ENCODE peak calls at places on chromosomes 3 and 15, in nine cellular contexts. P, H, Q, A, N, V, I, K and G are unnamed samples.
A peak's percentile ranks its signal among the peaks of the same experiment; 100 is the strongest.

GRCh38 chr3:12049675-12050074 is 45.5 kb downstream of the SYN2 start:
- DNase-seq in P (no peak), H (peak; percentile 45), Q (no peak), A (peak; percentile 10), N (no peak), V (no peak), I (peak; percentile 49), K (peak; percentile 7), G (no peak)

GRCh38 chr3:13459605-13460340 is 20.3 kb upstream of the HDAC11 start:
- DNase-seq in P (peak; percentile 55), H (no peak), Q (no peak), A (no peak), N (no peak), V (no peak), I (no peak), K (no peak), G (no peak)

GRCh38 chr15:70636540-70637165 is 126.7 kb downstream of the UACA start:
- DNase-seq in P (no peak), H (peak; percentile 33), Q (no peak), A (peak; percentile 28), N (peak; percentile 20), V (no peak), I (peak; percentile 52), K (peak; percentile 27), G (no peak)

GRCh38 chr3:65875395-65876027 is 163.2 kb downstream of the MAGI1 start:
- DNase-seq in P (no peak), H (no peak), Q (peak; percentile 29), A (no peak), N (peak; percentile 36), V (no peak), I (no peak), K (no peak), G (no peak)

GRCh38 chr15:58066042-58066867 is 744 bp upstream of the ALDH1A2 start:
- DNase-seq in P (peak; percentile 87), H (peak; percentile 62), Q (no peak), A (peak; percentile 66), N (peak; percentile 1), V (peak; percentile 24), I (peak; percentile 81), K (peak; percentile 27), G (no peak)

GRCh38 chr15:54620916-54621315 is 575.8 kb downstream of the RSL24D1 start:
- DNase-seq in P (no peak), H (no peak), Q (no peak), A (no peak), N (no peak), V (no peak), I (no peak), K (no peak), G (no peak)

GRCh38 chr15:98826658-98827057 is 178.3 kb downstream of the IGF1R start:
- DNase-seq in P (no peak), H (no peak), Q (no peak), A (no peak), N (no peak), V (no peak), I (no peak), K (no peak), G (no peak)

GRCh38 chr15:70483513-70483912 is 279.8 kb downstream of the UACA start:
- DNase-seq in P (no peak), H (no peak), Q (no peak), A (no peak), N (no peak), V (no peak), I (no peak), K (no peak), G (no peak)

GRCh38 chr3:195758721-195759353 is 38.1 kb downstream of the MUC20 start:
- DNase-seq in P (peak; percentile 16), H (no peak), Q (no peak), A (no peak), N (no peak), V (no peak), I (no peak), K (no peak), G (no peak)

GRCh38 chr15:55937040-55937439 is 56.4 kb downstream of the NEDD4 start:
- DNase-seq in P (no peak), H (no peak), Q (no peak), A (peak; percentile 94), N (no peak), V (no peak), I (no peak), K (no peak), G (no peak)

DNA sequence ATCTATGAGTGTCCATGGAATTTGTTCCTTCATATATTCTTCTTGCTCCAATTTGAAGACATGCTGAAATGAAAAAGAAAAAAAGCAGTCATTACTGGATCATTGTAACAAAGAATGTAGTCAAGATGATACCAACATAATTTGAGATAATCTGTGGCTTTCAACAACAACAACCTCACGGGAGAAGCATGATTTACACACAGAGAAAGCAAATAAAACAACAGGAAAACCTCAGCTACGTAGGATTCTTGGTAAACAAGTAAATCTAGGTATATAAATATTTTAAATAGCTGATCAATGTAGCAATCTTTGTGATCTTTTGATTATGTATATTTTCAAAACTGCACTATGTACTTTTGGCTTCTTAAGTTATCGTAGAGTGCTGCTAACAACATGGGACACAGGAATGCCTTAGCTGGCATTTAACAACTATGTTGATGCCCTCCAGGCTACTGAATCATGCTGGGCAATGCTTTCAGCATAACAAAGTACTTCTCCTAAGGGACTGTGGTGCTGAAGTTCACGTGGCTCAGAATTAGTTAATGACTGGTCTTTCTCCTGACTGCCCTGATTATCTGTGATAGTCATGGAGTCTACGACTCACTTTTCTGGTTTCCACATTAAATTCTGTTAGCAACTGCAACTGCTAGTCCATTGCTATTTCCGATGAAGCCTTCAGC is 96.5 kb upstream of the MYO5C start:
- DNase-seq in P (no peak), H (peak; percentile 87), Q (no peak), A (no peak), N (no peak), V (no peak), I (peak; percentile 91), K (no peak), G (no peak)
- H3K4me1 ChIP-seq in P (no peaks in the 10 kb centered on the region), H (peaks cover 14% of the 10 kb centered on the region), Q (no peaks in the 10 kb centered on the region), A (no peaks in the 10 kb centered on the region), N (no peaks in the 10 kb centered on the region), V (no peaks in the 10 kb centered on the region), I (peaks cover 45% of the 10 kb centered on the region), K (no peaks in the 10 kb centered on the region), G (no peaks in the 10 kb centered on the region)

GRCh38 chr15:60428935-60429334 is 31.1 kb upstream of the ANXA2 start:
- DNase-seq in P (no peak), H (no peak), Q (no peak), A (no peak), N (no peak), V (no peak), I (no peak), K (no peak), G (no peak)

GRCh38 chr15:60424006-60424405 is 26.2 kb upstream of the ANXA2 start:
- DNase-seq in P (no peak), H (no peak), Q (no peak), A (no peak), N (no peak), V (no peak), I (no peak), K (no peak), G (no peak)

GRCh38 chr15:60423540-60423939 is 25.8 kb upstream of the ANXA2 start:
- DNase-seq in P (no peak), H (peak; percentile 96), Q (no peak), A (peak; percentile 64), N (peak; percentile 44), V (peak; percentile 57), I (peak; percentile 77), K (peak; percentile 74), G (no peak)

GRCh38 chr15:60421544-60421943 is 23.8 kb upstream of the ANXA2 start:
- DNase-seq in P (no peak), H (peak; percentile 76), Q (no peak), A (peak; percentile 77), N (no peak), V (no peak), I (no peak), K (peak; percentile 62), G (no peak)

GRCh38 chr15:60426870-60427528 is 29.2 kb upstream of the ANXA2 start:
- DNase-seq in P (no peak), H (peak; percentile 91), Q (no peak), A (peak; percentile 26), N (no peak), V (no peak), I (no peak), K (peak; percentile 70), G (no peak)
- H3K27ac ChIP-seq in P (peak overlapping the region; percentile 26), H (peak overlapping the region; percentile 71), Q (peak overlapping the region; percentile 44), A (no peak overlapping the region), N (no peak overlapping the region), V (peak overlapping the region; percentile 39), I (no peak overlapping the region), K (peak overlapping the region; percentile 20), G (peak overlapping the region; percentile 65)

DNA sequence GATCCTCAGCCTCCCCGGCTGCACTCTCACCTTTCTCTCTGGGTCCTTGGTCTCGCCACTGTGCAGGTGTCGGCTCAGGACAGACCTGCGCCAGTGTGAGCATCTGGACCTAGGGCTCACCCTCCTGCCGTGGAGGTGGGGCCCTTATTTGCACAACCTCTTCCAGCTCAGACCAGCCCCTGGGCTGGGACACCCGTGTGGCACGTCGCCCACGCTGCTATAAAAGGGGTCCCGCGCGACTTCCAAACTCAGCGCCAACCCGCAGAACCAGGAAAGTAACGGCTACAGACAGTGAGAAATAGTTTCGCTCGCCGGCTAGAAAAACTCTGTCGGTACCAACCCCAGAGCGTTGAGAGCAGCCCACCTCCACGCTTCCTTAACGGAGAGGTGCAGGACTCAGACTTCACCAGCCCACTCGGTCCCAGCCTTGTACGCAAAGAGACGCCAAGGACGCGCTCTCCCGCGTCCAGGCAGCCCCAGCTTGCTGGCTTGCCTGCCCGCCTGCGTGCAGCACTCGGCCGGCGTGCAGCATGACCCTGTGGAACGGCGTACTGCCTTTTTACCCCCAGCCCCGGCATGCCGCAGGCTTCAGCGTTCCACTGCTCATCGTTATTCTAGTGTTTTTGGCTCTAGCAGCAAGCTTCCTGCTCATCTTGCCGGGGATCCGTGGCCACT is at the start of the genes DUOX2 and DUOXA2:
- DNase-seq in P (peak; percentile 64), H (no peak), Q (no peak), A (no peak), N (no peak), V (no peak), I (peak; percentile 31), K (no peak), G (no peak)
- H3K27me3 ChIP-seq in P (peaks cover 79% of the 10 kb centered on the region), H (peaks cover 74% of the 10 kb centered on the region), Q (peaks cover 7% of the 10 kb centered on the region), A (peaks cover 81% of the 10 kb centered on the region), N (peaks cover 13% of the 10 kb centered on the region), V (peaks cover 14% of the 10 kb centered on the region), I (peaks cover 98% of the 10 kb centered on the region), K (peaks cover 52% of the 10 kb centered on the region), G (peaks cover 14% of the 10 kb centered on the region)

GRCh38 chr3:100105536-100105935 is 8.8 kb downstream of the FILIP1L start:
- DNase-seq in P (no peak), H (peak; percentile 8), Q (no peak), A (no peak), N (no peak), V (no peak), I (no peak), K (no peak), G (no peak)
- H3K4me1 ChIP-seq in P (peaks cover 11% of the 10 kb centered on the region), H (peaks cover 36% of the 10 kb centered on the region), Q (peaks cover 82% of the 10 kb centered on the region), A (peaks cover 8% of the 10 kb centered on the region), N (peaks cover 66% of the 10 kb centered on the region), V (no peaks in the 10 kb centered on the region), I (peaks cover 7% of the 10 kb centered on the region), K (peaks cover 45% of the 10 kb centered on the region), G (peaks cover 10% of the 10 kb centered on the region)

GRCh38 chr3:112557980-112558379 is 3.8 kb downstream of the ATG3 start:
- DNase-seq in P (no peak), H (no peak), Q (no peak), A (no peak), N (no peak), V (no peak), I (no peak), K (no peak), G (no peak)
- H3K27ac ChIP-seq in P (no peak overlapping the region), H (no peak overlapping the region), Q (no peak overlapping the region), A (no peak overlapping the region), N (no peak overlapping the region), V (no peak overlapping the region), I (no peak overlapping the region), K (no peak overlapping the region), G (no peak overlapping the region)